ENCODE peak calls at places on chromosomes 4 and X, in six cellular contexts. U, T, M, B, L and Z are unnamed samples.

GRCh38 chr4:11073621-11074051 is 355.1 kb downstream of the HS3ST1 start:
- DNase-seq in L (peak), T (peak), U (peak), M (peak), B (no peak), Z (no peak)

GRCh38 chr4:14361084-14361483 is 641.2 kb upstream of the CPEB2 start:
- DNase-seq in B (no peak), U (no peak), M (no peak), L (no peak), T (no peak), Z (no peak)

GRCh38 chrX:150844016-150844415 is 54.5 kb downstream of the CD99L2 start:
- DNase-seq in U (no peak), B (no peak), M (no peak), T (no peak), L (no peak), Z (no peak)

GRCh38 chr4:60938181-60938580 is 261.9 kb upstream of the ADGRL3 start:
- DNase-seq in T (no peak), U (no peak), L (no peak), M (no peak), B (no peak), Z (no peak)

GRCh38 chrX:25968920-25969319 is 169.2 kb upstream of the MAGEB18 start:
- DNase-seq in U (peak), L (peak), B (no peak), T (peak), M (no peak), Z (peak)

GRCh38 chr4:182644326-182645050 is 272.7 kb downstream of the DCTD start:
- DNase-seq in B (no peak), U (no peak), L (peak), T (peak), M (no peak), Z (no peak)

GRCh38 chr4:7007944-7008343 is 35.2 kb upstream of the TADA2B start:
- DNase-seq in T (no peak), L (peak), B (no peak), U (no peak), M (no peak), Z (no peak)

GRCh38 chr4:88623097-88623496 is 30.8 kb downstream of the HERC3 start:
- DNase-seq in L (peak), M (no peak), T (peak), U (no peak), B (no peak), Z (no peak)

GRCh38 chr4:137278431-137278830 is 253.9 kb downstream of the PCDH18 start:
- DNase-seq in U (no peak), M (no peak), T (no peak), B (no peak), L (peak), Z (no peak)

GRCh38 chr4:93475730-93476129 is 352.8 kb upstream of the ATOH1 start:
- DNase-seq in L (no peak), T (no peak), U (peak), B (no peak), M (no peak), Z (no peak)

GRCh38 chr4:5809216-5809776 is 83.6 kb downstream of the CRMP1 start:
- DNase-seq in M (no peak), T (no peak), L (no peak), U (no peak), B (no peak), Z (no peak)

GRCh38 chrX:154696328-154697045 is 43.1 kb upstream of the CTAG2 start:
- DNase-seq in U (no peak), B (no peak), M (no peak), T (peak), L (peak), Z (no peak)

GRCh38 chr4:180436366-180436765 is 1806.8 kb upstream of the TENM3 start:
- DNase-seq in U (no peak), B (no peak), L (no peak), M (no peak), T (no peak), Z (no peak)

GRCh38 chr4:80876810-80877209 is 153.7 kb upstream of the BMP3 start:
- DNase-seq in T (no peak), L (no peak), U (no peak), M (no peak), B (no peak), Z (no peak)

GRCh38 chr4:6446538-6447451 is 25.6 kb downstream of the PPP2R2C start:
- DNase-seq in L (no peak), T (no peak), B (no peak), U (no peak), M (peak), Z (no peak)

GRCh38 chr4:185004562-185005208 is 13.6 kb upstream of the HELT start:
- DNase-seq in U (peak), T (no peak), M (peak), B (no peak), L (peak), Z (no peak)

GRCh38 chrX:147832707-147833348 is 78.9 kb upstream of the FMR1 start:
- DNase-seq in U (no peak), L (no peak), T (no peak), M (no peak), B (no peak), Z (no peak)

GRCh38 chrX:1587161-1587560 is 4.2 kb upstream of the AKAP17A start:
- DNase-seq in T (no peak), B (no peak), L (no peak), M (no peak), U (no peak), Z (no peak)

GRCh38 chrX:41045960-41046567 is 39.2 kb upstream of the USP9X start:
- DNase-seq in U (no peak), M (no peak), T (peak), B (no peak), L (no peak), Z (no peak)

GRCh38 chr4:36349904-36350554 is 68.6 kb downstream of the DTHD1 start:
- DNase-seq in B (no peak), T (no peak), U (no peak), L (no peak), M (no peak), Z (no peak)

GRCh38 chr4:7861440-7861881 is 78.2 kb downstream of the AFAP1 start:
- DNase-seq in U (no peak), L (peak), B (no peak), M (no peak), T (peak), Z (no peak)

GRCh38 chr4:54908744-54909143 is 216.7 kb downstream of the KDR start:
- DNase-seq in B (no peak), T (no peak), U (no peak), M (no peak), L (no peak), Z (no peak)

GRCh38 chr4:57182132-57182874 is 72.1 kb upstream of the IGFBP7 start:
- DNase-seq in L (no peak), M (peak), T (no peak), U (peak), B (no peak), Z (no peak)

GRCh38 chr4:156751486-156751885 is 220.1 kb downstream of the PDGFC start:
- DNase-seq in B (no peak), L (peak), U (no peak), T (peak), M (no peak), Z (no peak)

GRCh38 chrX:6052111-6052745 is 176.4 kb downstream of the NLGN4X start:
- DNase-seq in U (no peak), M (peak), L (no peak), B (no peak), T (no peak), Z (no peak)

GRCh38 chr4:140237616-140238352 is 83.8 kb upstream of the MAML3 start:
- DNase-seq in B (no peak), T (peak), L (peak), M (peak), U (peak), Z (peak)

GRCh38 chrX:130120321-130120731 is 10.0 kb upstream of the ELF4 start:
- DNase-seq in B (no peak), T (no peak), L (no peak), U (no peak), M (no peak), Z (no peak)

GRCh38 chr4:46404961-46405360 is 15.0 kb upstream of the GABRA2 start:
- DNase-seq in U (peak), T (no peak), M (no peak), B (no peak), L (peak), Z (no peak)

GRCh38 chrX:45807572-45808425 is 607.1 kb upstream of the DIPK2B start:
- DNase-seq in B (no peak), T (peak), U (no peak), M (no peak), L (peak), Z (no peak)

GRCh38 chrX:28966335-28966734 is 379.1 kb downstream of the IL1RAPL1 start:
- DNase-seq in U (no peak), T (peak), B (no peak), M (no peak), L (peak), Z (no peak)

GRCh38 chr4:32394255-32394654 is 1674.1 kb downstream of the PCDH7 start:
- DNase-seq in M (no peak), L (no peak), B (no peak), T (no peak), U (no peak), Z (no peak)

GRCh38 chr4:175470141-175470540 is 341.9 kb downstream of the GPM6A start:
- DNase-seq in L (peak), T (no peak), B (no peak), M (no peak), U (no peak), Z (no peak)

GRCh38 chr4:77652237-77652897 is 46.7 kb downstream of the CXCL13 start:
- DNase-seq in T (peak), B (no peak), L (peak), U (no peak), M (no peak), Z (no peak)

GRCh38 chr4:119585771-119586170 is 42.8 kb downstream of the PDE5A start:
- DNase-seq in M (no peak), U (no peak), L (peak), T (no peak), B (no peak), Z (no peak)

GRCh38 chr4:176425035-176425434 is 105.3 kb downstream of the SPCS3 start:
- DNase-seq in L (peak), M (no peak), B (no peak), T (peak), U (no peak), Z (no peak)

GRCh38 chrX:155270969-155271368 is 6.7 kb upstream of the RAB39B start:
- DNase-seq in T (no peak), L (no peak), U (no peak), B (no peak), M (no peak), Z (no peak)

GRCh38 chr4:18241744-18242143 is 220.2 kb upstream of the LCORL start:
- DNase-seq in B (no peak), M (no peak), L (no peak), T (no peak), U (no peak), Z (no peak)